ENCODE peak calls at places on chromosomes 16 and 17, in six cellular contexts. Z is fibroblast of lung, U is uterus, Y is thoracic aorta, Q is Peyer's patch, V is A549. L is an unnamed sample. For H3K4me1, the result is how much of the 10 kb centered on the place peaks cover.

GRCh38 chr17:6160188-6160555 is 90.0 kb downstream of the WSCD1 start:
- DNase-seq in Z (no peak), U (no peak), Y (no peak), Q (no peak), V (no peak), L (no peak)

GRCh38 chr16:57970971-57971370 is at the start of gene CNGB1:
- DNase-seq in Z (no peak), U (no peak), Y (no peak), Q (no peak), V (no peak), L (no peak)

GRCh38 chr17:794876-795275 is 12.7 kb downstream of the MRM3 start:
- DNase-seq in Z (peak), U (peak), Y (peak), Q (peak), V (peak), L (no peak)

GRCh38 chr17:50604470-50604869 is 30.2 kb upstream of the ABCC3 start:
- DNase-seq in Z (peak), U (peak), Y (no peak), Q (no peak), V (no peak), L (no peak)

GRCh38 chr16:85327731-85328664 is 215.7 kb upstream of the CIBAR2 start:
- DNase-seq in Z (no peak), U (no peak), Y (no peak), Q (no peak), V (no peak), L (no peak)

GRCh38 chr16:65249768-65250167 is 127.9 kb upstream of the CDH11 start:
- DNase-seq in Z (no peak), U (peak), Y (peak), Q (no peak), V (no peak), L (no peak)

GRCh38 chr17:21377821-21378396 is 1.8 kb downstream of the KCNJ12 start:
- DNase-seq in Z (no peak), U (no peak), Y (no peak), Q (no peak), V (no peak), L (no peak)

GRCh38 chr17:18033442-18034099 is 5.4 kb downstream of the ATPAF2 start:
- DNase-seq in Z (peak), U (peak), Y (no peak), Q (peak), V (peak), L (peak)

GRCh38 chr16:88638323-88639230 is at the start of gene IL17C:
- DNase-seq in Z (no peak), U (no peak), Y (no peak), Q (peak), V (no peak), L (no peak)

GRCh38 chr17:6346986-6347385 is 87.9 kb downstream of the AIPL1 start:
- DNase-seq in Z (no peak), U (no peak), Y (no peak), Q (no peak), V (no peak), L (no peak)

GRCh38 chr16:56965939-56966515 is 4.3 kb downstream of the CETP start:
- DNase-seq in Z (no peak), U (no peak), Y (no peak), Q (no peak), V (no peak), L (no peak)

GRCh38 chr16:70725024-70725911 is 39.4 kb upstream of the MTSS2 start:
- DNase-seq in Z (peak), U (peak), Y (no peak), Q (peak), V (no peak), L (no peak)

GRCh38 chr16:27215660-27216059 is 12.3 kb downstream of the KDM8 start:
- DNase-seq in Z (no peak), U (no peak), Y (no peak), Q (no peak), V (no peak), L (no peak)

DNA sequence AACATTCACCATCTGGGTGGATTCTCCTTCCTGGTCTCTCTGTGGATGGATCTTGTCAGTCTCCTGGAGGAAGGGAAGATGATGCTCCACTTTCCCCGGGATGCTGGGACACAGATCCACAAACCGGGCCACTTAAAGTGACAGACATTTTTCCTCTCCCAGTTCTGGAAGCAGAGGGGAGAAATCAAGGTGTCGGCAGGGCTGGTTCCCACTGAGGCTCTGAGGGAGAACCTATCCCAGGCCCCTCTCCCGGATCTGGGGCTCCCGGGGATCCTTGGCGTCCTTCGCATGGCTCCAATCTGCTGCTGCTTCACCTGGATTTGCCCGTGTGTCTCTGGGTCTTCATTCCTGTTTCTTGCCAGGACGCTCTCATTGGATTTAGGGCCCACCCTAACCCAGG is 263.1 kb upstream of the TNRC6C start:
- DNase-seq in Z (no peak), U (no peak), Y (no peak), Q (no peak), V (no peak), L (no peak)
- H3K27ac ChIP-seq in Z (no peak), U (no peak), Y (no peak), Q (no peak), V (no peak), L (no peak)

GRCh38 chr17:28407130-28407973 is 1.3 kb upstream of the SLC46A1 start:
- DNase-seq in Z (no peak), U (no peak), Y (no peak), Q (no peak), V (no peak), L (peak)

GRCh38 chr17:28407974-28408306 is 1.9 kb upstream of the SLC46A1 start:
- DNase-seq in Z (no peak), U (no peak), Y (no peak), Q (no peak), V (no peak), L (no peak)

GRCh38 chr17:28404812-28405570 is 1.0 kb downstream of the SLC46A1 start:
- DNase-seq in Z (no peak), U (no peak), Y (no peak), Q (no peak), V (no peak), L (no peak)

GRCh38 chr17:28405632-28406477 is at the start of gene SLC46A1:
- DNase-seq in Z (no peak), U (peak), Y (no peak), Q (peak), V (peak), L (no peak)

DNA sequence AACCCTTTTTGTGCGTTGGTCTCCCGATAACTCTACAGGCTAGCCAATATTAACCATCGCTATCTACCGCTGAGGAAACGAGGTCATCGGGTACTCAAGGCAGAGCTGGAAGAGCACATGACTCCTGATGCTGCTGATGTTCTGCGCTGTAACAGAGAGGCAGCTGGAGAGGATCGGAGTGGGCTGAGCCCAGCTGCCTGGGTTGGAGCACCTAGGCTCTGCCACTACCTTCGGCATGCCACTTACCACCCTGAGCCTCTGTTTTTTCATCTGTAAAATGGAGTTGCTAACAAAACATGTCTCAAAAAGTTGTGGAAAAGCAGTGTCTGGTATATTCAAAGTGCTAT is 439 bp upstream of the SLC46A1 start:
- DNase-seq in Z (no peak), U (no peak), Y (no peak), Q (no peak), V (no peak), L (no peak)
- H3K4me3 ChIP-seq in Z (peak), U (peak), Y (peak), Q (peak), V (peak), L (peak)

DNA sequence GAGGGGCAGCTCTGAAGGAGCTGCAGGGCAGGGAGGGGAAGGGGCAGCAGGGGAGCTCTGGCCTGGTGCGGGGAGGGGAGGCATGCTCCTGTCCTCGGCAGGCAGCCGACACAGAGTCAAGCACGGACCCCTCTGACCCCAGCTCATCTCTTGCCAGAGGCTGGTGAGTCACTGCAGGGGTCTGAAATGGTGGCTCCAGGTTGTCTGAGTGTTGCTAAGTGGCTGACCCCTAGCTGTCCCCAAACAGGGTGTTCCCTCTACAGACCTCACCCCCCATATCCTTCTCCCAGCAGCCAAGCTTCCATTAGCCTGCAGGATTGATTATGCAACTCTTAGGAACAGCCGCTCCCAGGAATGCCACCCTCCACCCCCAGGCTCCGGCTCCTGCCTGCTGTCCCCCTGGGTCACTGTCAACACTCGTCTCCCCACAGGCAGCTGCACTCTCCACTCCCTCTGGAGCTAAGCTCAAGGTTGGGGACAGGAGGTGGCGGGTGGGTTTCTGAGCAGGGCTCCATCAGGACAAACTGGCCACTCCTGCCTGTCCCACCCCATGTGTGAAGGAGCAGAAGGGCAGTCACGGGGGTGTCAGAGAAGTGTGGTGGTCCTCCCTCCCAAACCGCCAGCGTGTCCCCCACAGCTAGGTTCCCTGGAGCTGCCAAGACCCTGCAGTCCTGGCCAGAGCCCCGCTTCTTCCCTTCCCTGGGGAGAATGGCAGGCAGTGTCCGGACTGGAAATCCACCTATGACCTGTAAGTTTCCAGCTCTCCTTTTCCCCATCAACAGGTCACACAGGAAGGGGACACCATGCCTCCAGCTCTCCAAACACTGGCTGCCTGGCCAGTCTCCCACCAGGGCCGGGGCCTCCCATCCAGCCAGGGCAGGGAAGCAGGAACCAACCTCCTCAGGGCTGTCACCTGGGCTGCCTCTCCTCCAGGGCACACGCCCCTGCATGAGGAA is 1.0 kb downstream of the MYLK3 start:
- DNase-seq in Z (no peak), U (no peak), Y (no peak), Q (no peak), V (no peak), L (no peak)
- H3K4me1 ChIP-seq in Z (under half), U (under half), Y (under half), Q (under half), V (under half), L (under half)

GRCh38 chr16:2818278-2818876 is 1.3 kb downstream of the PRSS21 start:
- DNase-seq in Z (no peak), U (no peak), Y (no peak), Q (no peak), V (no peak), L (no peak)
- H3K27ac ChIP-seq in Z (no peak), U (no peak), Y (no peak), Q (no peak), V (no peak), L (no peak)

GRCh38 chr17:45156242-45156641 is 5.4 kb upstream of the HEXIM2 start:
- DNase-seq in Z (no peak), U (no peak), Y (no peak), Q (no peak), V (no peak), L (no peak)

GRCh38 chr17:45150911-45151809 is 2.9 kb downstream of the HEXIM1 start:
- DNase-seq in Z (peak), U (no peak), Y (no peak), Q (no peak), V (no peak), L (no peak)

GRCh38 chr17:45155483-45155882 is 6.2 kb upstream of the HEXIM2 start:
- DNase-seq in Z (no peak), U (no peak), Y (no peak), Q (no peak), V (no peak), L (no peak)

GRCh38 chr17:45149669-45150603 is 1.7 kb downstream of the HEXIM1 start:
- DNase-seq in Z (peak), U (peak), Y (no peak), Q (peak), V (peak), L (no peak)

DNA sequence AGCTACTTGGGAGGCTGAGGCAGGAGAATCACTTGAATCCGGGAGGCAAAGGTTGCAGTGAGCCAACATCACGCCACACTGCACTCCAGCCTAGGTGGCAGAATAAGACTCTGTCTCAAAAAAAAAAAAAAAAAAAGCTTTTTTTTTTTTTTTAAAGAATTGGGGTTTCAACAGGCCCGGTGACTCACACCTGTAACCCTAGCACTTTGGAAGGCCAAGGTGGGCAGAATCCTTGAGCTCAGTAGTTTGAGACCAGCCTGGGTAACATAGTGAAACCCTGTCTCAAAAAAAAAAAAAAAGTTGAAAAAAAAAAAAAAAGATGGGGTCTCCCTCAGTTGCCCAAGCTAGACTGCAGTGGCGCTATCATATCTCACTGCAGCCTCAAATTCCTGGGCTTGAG is 6.6 kb upstream of the HEXIM2 start:
- DNase-seq in Z (no peak), U (no peak), Y (no peak), Q (no peak), V (no peak), L (no peak)
- H3K4me3 ChIP-seq in Z (no peak), U (no peak), Y (no peak), Q (no peak), V (no peak), L (no peak)

DNA sequence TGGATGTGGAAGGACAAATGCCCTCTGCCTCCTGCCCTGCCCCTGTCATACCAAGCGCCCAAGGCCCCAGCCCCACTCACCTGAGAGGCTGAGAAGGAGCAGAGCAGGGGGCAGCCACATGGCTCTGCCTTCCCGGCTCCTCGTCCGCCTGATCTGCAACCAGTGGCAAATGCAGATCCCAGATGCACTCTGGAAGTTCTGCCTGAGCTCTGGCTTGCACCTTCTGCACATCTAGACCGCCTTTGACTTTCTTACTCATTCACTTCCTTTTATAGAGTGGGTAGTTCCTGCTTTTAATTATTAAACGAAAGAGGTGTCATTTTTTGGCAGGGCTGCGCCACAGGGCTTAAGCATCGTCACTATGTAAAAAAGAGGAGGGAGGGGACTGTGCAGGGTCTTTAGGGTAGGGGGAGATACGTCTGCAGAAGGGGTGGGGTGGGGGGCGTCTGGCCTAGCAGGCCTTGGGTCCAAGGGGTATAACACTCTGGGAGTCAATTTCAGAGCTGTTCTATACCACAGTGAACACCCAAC is at the start of gene CD300LB:
- DNase-seq in Z (no peak), U (peak), Y (no peak), Q (peak), V (no peak), L (no peak)
- H3K4me1 ChIP-seq in Z (under half), U (under half), Y (under half), Q (under half), V (under half), L (under half)